ENCODE peak calls at places on chromosomes 6 and 20, in nine cellular contexts. U is A549, F is heart left ventricle, R is GM13977, K is cardiac fibroblast, A is body of pancreas, I is ovary, B is mucosa of descending colon, D is tibial artery. N is an unnamed sample.

GRCh38 chr6:42103753-42104094 is 38.7 kb downstream of the C6orf132 start:
- DNase-seq in U (no peak), F (no peak), R (no peak), K (no peak), A (no peak), I (no peak), B (no peak), D (no peak), N (no peak)

GRCh38 chr6:71556141-71556540 is 267.5 kb downstream of the OGFRL1 start:
- DNase-seq in U (no peak), F (no peak), R (no peak), K (no peak), A (no peak), I (no peak), B (no peak), D (no peak), N (no peak)

GRCh38 chr6:106253194-106253593 is 72.4 kb downstream of the ATG5 start:
- DNase-seq in U (no peak), F (no peak), R (no peak), K (peak; percentile 87), A (no peak), I (no peak), B (no peak), D (no peak), N (peak; percentile 59)

GRCh38 chr6:165726915-165727314 is 63.9 kb upstream of the PDE10A start:
- DNase-seq in U (no peak), F (no peak), R (no peak), K (peak; percentile 28), A (no peak), I (no peak), B (no peak), D (no peak), N (peak; percentile 72)

GRCh38 chr6:110756817-110757216 is 58.5 kb downstream of the CDK19 start:
- DNase-seq in U (no peak), F (no peak), R (peak; percentile 30), K (no peak), A (no peak), I (no peak), B (no peak), D (no peak), N (no peak)

GRCh38 chr20:24584538-24585356 is 115.3 kb downstream of the SYNDIG1 start:
- DNase-seq in U (no peak), F (no peak), R (no peak), K (peak; percentile 51), A (no peak), I (no peak), B (no peak), D (no peak), N (peak; percentile 92)

GRCh38 chr6:159983641-159984080 is 14.8 kb downstream of the IGF2R start:
- DNase-seq in U (no peak), F (no peak), R (no peak), K (no peak), A (peak; percentile 48), I (no peak), B (no peak), D (no peak), N (no peak)

GRCh38 chr20:24118096-24118780 is 129.7 kb upstream of the GGTLC1 start:
- DNase-seq in U (no peak), F (no peak), R (no peak), K (no peak), A (no peak), I (no peak), B (no peak), D (no peak), N (no peak)

GRCh38 chr6:73203098-73203497 is 22.2 kb downstream of the KHDC1L start:
- DNase-seq in U (no peak), F (no peak), R (no peak), K (no peak), A (no peak), I (no peak), B (no peak), D (no peak), N (no peak)

GRCh38 chr20:45290677-45291355 is 15.8 kb upstream of the RBPJL start:
- DNase-seq in U (peak; percentile 74), F (peak; percentile 67), R (peak; percentile 82), K (peak; percentile 80), A (peak; percentile 91), I (peak; percentile 62), B (peak; percentile 91), D (peak; percentile 84), N (peak; percentile 96)

GRCh38 chr20:63829943-63830820 is 882 bp downstream of the ZBTB46 start:
- DNase-seq in U (no peak), F (peak; percentile 48), R (peak; percentile 81), K (no peak), A (no peak), I (peak; percentile 58), B (no peak), D (no peak), N (peak; percentile 94)

GRCh38 chr6:151679081-151679480 is 128.4 kb upstream of the ESR1 start:
- DNase-seq in U (no peak), F (peak; percentile 42), R (no peak), K (peak; percentile 78), A (peak; percentile 46), I (no peak), B (no peak), D (no peak), N (peak; percentile 82)

GRCh38 chr20:46065691-46066090 is 24.1 kb downstream of the NCOA5 start:
- DNase-seq in U (no peak), F (no peak), R (no peak), K (no peak), A (no peak), I (no peak), B (no peak), D (no peak), N (no peak)

GRCh38 chr6:52672422-52673025 is 1.6 kb downstream of the TMEM14A start:
- DNase-seq in U (peak; percentile 19), F (no peak), R (no peak), K (peak; percentile 37), A (peak; percentile 83), I (no peak), B (no peak), D (no peak), N (peak; percentile 53)

GRCh38 chr6:52670502-52671409 is at the start of gene TMEM14A:
- DNase-seq in U (peak; percentile 88), F (peak; percentile 94), R (peak; percentile 91), K (peak; percentile 92), A (peak; percentile 95), I (peak; percentile 96), B (peak; percentile 94), D (peak; percentile 97), N (peak; percentile 99)

GRCh38 chr6:52675372-52675771 is 4.5 kb downstream of the TMEM14A start:
- DNase-seq in U (no peak), F (no peak), R (no peak), K (no peak), A (no peak), I (no peak), B (no peak), D (no peak), N (no peak)
- TF ChIP-seq CTCF in U (no peak), F (no peak), R (no peak), K (no peak), A (no peak), I (no peak), B (no peak), D (no peak), N (no peak)

GRCh38 chr6:83539678-83540077 is 27.3 kb downstream of the PRSS35 start:
- DNase-seq in U (no peak), F (no peak), R (no peak), K (no peak), A (no peak), I (no peak), B (no peak), D (no peak), N (no peak)

GRCh38 chr6:83536647-83537589 is 24.6 kb downstream of the PRSS35 start:
- DNase-seq in U (no peak), F (no peak), R (no peak), K (no peak), A (no peak), I (no peak), B (no peak), D (no peak), N (no peak)

DNA sequence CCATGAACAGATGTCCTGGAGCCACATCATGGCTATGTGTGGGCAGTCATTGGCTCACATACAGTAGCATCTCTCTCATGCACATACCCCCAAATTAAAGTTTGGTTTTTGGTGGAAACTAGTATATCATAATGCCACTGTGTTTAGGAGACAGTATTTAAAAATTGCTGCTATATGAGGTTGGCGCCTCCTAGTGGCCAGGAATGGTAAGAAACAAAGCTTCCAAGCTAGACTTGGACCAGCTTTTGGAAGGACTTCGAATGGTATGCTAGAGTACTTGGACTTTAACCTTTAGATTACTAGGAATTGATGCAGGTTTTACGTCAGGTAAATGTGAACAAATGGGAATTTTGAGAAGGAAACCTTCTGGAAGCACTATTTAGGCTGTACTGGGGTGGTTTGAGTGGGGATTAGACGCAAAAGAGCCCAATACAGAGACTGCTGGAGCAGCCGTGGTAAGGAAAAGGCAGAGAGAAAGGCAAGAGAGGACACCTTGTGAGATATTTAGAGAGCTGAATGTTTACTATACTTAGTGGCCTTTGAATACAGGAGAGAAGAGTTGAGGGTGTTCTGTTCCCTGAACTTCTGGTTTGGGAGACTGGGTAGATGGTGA is 23.8 kb downstream of the PRSS35 start:
- DNase-seq in U (peak; percentile 11), F (no peak), R (peak; percentile 39), K (peak; percentile 76), A (peak; percentile 61), I (peak; percentile 68), B (peak; percentile 78), D (no peak), N (peak; percentile 77)
- TF ChIP-seq CTCF in U (peak; percentile 51), F (peak; percentile 61), R (peak; percentile 87), K (peak; percentile 77), A (peak; percentile 50), I (peak; percentile 37), B (peak; percentile 50), D (peak; percentile 35), N (peak; percentile 94)

GRCh38 chr20:62388839-62389600 is 2.1 kb downstream of the RPS21 start:
- DNase-seq in U (no peak), F (no peak), R (no peak), K (no peak), A (no peak), I (no peak), B (no peak), D (no peak), N (no peak)
- TF ChIP-seq CTCF in U (no peak), F (no peak), R (no peak), K (no peak), A (no peak), I (no peak), B (no peak), D (no peak), N (no peak)

DNA sequence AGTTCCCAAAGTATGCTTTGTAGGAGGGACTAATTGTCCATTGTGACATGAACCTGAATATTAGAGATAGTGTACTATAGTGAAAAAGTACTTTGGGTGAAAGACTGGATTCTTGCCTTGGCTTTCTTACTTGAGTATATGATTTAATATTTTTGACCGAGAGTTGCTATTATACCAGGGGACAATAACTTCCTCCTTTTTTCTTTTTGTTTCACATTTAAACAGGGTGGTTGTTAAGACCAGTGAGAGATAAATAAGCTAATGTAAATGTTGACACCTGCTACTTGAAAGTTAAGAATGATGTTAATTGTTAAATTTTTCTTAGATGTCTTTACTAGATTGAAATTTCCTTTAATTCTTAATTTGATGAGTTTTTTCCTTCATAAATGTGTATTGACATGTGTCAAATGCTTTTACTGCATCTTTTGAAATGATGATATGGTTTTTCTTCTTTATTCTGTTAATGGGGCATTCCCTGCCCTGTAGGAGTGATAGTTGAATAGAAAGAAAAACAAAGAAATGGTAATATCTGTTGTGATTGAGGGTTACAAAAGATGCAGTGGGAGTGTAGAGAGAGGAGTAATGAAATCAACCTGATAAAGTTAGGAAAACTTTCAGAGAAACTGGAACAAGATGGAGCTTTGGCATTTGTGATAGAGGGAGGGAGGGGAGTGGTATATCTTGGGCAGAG is 48.4 kb downstream of the ZFAND3 start:
- DNase-seq in U (no peak), F (no peak), R (peak; percentile 22), K (no peak), A (no peak), I (no peak), B (no peak), D (no peak), N (no peak)
- TF ChIP-seq CTCF in U (no peak), F (no peak), R (no peak), K (no peak), A (no peak), I (no peak), B (no peak), D (no peak), N (no peak)

N was measured in osteoblast.